ENCODE peak calls at places on chromosomes 1 and 21, in four cellular contexts. One of them, this sample, is unnamed.

GRCh38 chr1:229342902-229343587 is at the start of gene CCSAP:
- DNase-seq in psoas muscle: peak
- DNase-seq in BJ: no peak
- DNase-seq in AG04450: no peak
- DNase-seq in this sample: no peak

GRCh38 chr1:3888301-3888700 is 11.8 kb downstream of the C1orf174 start:
- DNase-seq in AG04450: no peak
- DNase-seq in BJ: no peak
- DNase-seq in psoas muscle: peak
- DNase-seq in this sample: no peak

GRCh38 chr1:118991448-118991847 is 3.3 kb upstream of the TBX15 start:
- DNase-seq in BJ: no peak
- DNase-seq in psoas muscle: no peak
- DNase-seq in AG04450: no peak
- DNase-seq in this sample: no peak

GRCh38 chr1:30895382-30895941 is 13.1 kb downstream of the SDC3 start:
- DNase-seq in psoas muscle: no peak
- DNase-seq in AG04450: no peak
- DNase-seq in BJ: no peak
- DNase-seq in this sample: no peak

GRCh38 chr1:244112046-244112445 is 61.0 kb downstream of the ZBTB18 start:
- DNase-seq in AG04450: no peak
- DNase-seq in psoas muscle: no peak
- DNase-seq in BJ: no peak
- DNase-seq in this sample: no peak

GRCh38 chr1:155981266-155982088 is 3.1 kb upstream of the ARHGEF2 start:
- DNase-seq in BJ: no peak
- DNase-seq in psoas muscle: no peak
- DNase-seq in AG04450: peak
- DNase-seq in this sample: no peak

GRCh38 chr21:34521561-34521960 is 9.6 kb upstream of the KCNE1 start:
- DNase-seq in AG04450: no peak
- DNase-seq in psoas muscle: no peak
- DNase-seq in BJ: no peak
- DNase-seq in this sample: no peak

GRCh38 chr1:220300442-220301121 is 28.3 kb upstream of the RAB3GAP2 start:
- DNase-seq in AG04450: peak
- DNase-seq in BJ: peak
- DNase-seq in psoas muscle: peak
- DNase-seq in this sample: peak

GRCh38 chr1:202599669-202600431 is 110.4 kb downstream of the SYT2 start:
- DNase-seq in AG04450: peak
- DNase-seq in psoas muscle: peak
- DNase-seq in BJ: no peak
- DNase-seq in this sample: peak

GRCh38 chr1:184152502-184152901 is 101.0 kb downstream of the TSEN15 start:
- DNase-seq in BJ: no peak
- DNase-seq in psoas muscle: peak
- DNase-seq in AG04450: no peak
- DNase-seq in this sample: no peak

GRCh38 chr1:3896396-3897000 is 3.6 kb downstream of the C1orf174 start:
- DNase-seq in BJ: no peak
- DNase-seq in psoas muscle: peak
- DNase-seq in AG04450: no peak
- DNase-seq in this sample: no peak

GRCh38 chr1:8625981-8626898 is 191.2 kb downstream of the RERE start:
- DNase-seq in BJ: peak
- DNase-seq in AG04450: peak
- DNase-seq in psoas muscle: no peak
- DNase-seq in this sample: no peak

GRCh38 chr1:23424171-23424959 is at the start of gene TCEA3:
- DNase-seq in BJ: no peak
- DNase-seq in psoas muscle: peak
- DNase-seq in AG04450: no peak
- DNase-seq in this sample: no peak

GRCh38 chr21:32329776-32330175 is 31.1 kb downstream of the MRAP start:
- DNase-seq in AG04450: no peak
- DNase-seq in BJ: peak
- DNase-seq in psoas muscle: no peak
- DNase-seq in this sample: no peak

GRCh38 chr1:152189657-152190442 is 30.8 kb upstream of the RPTN start:
- DNase-seq in AG04450: no peak
- DNase-seq in psoas muscle: peak
- DNase-seq in BJ: no peak
- DNase-seq in this sample: peak

GRCh38 chr1:99808391-99809115 is 41.6 kb upstream of the AGL start:
- DNase-seq in AG04450: peak
- DNase-seq in BJ: peak
- DNase-seq in psoas muscle: no peak
- DNase-seq in this sample: peak

GRCh38 chr1:89051300-89051943 is 13.6 kb downstream of the GBP1 start:
- DNase-seq in psoas muscle: no peak
- DNase-seq in BJ: no peak
- DNase-seq in AG04450: no peak
- DNase-seq in this sample: no peak

GRCh38 chr21:14693997-14694396 is 147.9 kb upstream of the SAMSN1 start:
- DNase-seq in BJ: no peak
- DNase-seq in AG04450: no peak
- DNase-seq in psoas muscle: no peak
- DNase-seq in this sample: no peak

GRCh38 chr1:179793281-179793680 is 50.2 kb downstream of the FAM163A start:
- DNase-seq in psoas muscle: no peak
- DNase-seq in BJ: no peak
- DNase-seq in AG04450: no peak
- DNase-seq in this sample: no peak

GRCh38 chr1:179798213-179798863 is 55.2 kb downstream of the FAM163A start:
- DNase-seq in psoas muscle: no peak
- DNase-seq in BJ: no peak
- DNase-seq in AG04450: no peak
- DNase-seq in this sample: no peak

GRCh38 chr1:179794669-179795068 is 51.6 kb downstream of the FAM163A start:
- DNase-seq in BJ: no peak
- DNase-seq in psoas muscle: no peak
- DNase-seq in AG04450: no peak
- DNase-seq in this sample: no peak

GRCh38 chr1:179798864-179799516 is 55.9 kb downstream of the FAM163A start:
- DNase-seq in BJ: no peak
- DNase-seq in psoas muscle: no peak
- DNase-seq in AG04450: no peak
- DNase-seq in this sample: no peak

GRCh38 chr1:179794146-179794545 is 51.1 kb downstream of the FAM163A start:
- DNase-seq in psoas muscle: no peak
- DNase-seq in BJ: no peak
- DNase-seq in AG04450: no peak
- DNase-seq in this sample: no peak
- H3K4me3 ChIP-seq in psoas muscle: no peak
- H3K4me3 ChIP-seq in BJ: no peak
- H3K4me3 ChIP-seq in AG04450: no peak
- H3K4me3 ChIP-seq in this sample: no peak

DNA sequence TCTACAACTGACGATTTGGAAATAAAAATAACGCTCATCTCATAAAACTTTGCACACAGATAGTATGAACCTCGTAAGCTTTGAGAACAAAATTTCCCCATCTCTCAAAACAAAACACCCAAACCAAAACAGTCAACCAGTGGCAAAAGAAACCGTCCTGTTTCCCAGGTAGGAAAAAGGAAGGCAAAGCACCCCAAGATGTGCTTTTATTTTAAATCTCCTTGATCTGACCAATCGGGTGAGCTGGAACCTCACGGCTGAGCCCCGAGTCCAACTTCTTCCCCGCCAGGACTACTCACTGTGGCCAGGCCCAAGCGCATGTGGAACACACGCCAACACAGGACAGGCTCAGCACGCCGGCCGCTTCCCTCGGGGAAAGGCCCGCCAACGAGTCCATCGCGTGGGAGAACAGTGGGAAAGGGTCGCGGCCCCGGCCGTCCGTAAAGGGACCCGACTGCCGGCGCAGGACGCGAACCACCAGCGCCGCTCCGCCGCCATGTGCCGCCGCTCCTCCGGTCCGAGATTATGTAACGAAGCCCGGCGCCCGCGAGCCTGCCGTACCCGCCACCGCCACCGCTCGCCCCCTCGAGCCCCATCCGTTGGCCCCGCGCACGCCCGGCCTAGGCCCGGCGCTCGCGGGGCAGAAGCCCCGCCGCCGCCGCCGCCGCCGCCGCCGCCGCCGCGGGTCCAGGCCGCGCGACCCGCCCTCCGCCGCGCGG is 759 bp downstream of the AHCTF1 start:
- DNase-seq in BJ: no peak
- DNase-seq in AG04450: no peak
- DNase-seq in psoas muscle: peak
- DNase-seq in this sample: no peak
- TF ChIP-seq CTCF in BJ: no peak
- TF ChIP-seq CTCF in AG04450: no peak
- TF ChIP-seq CTCF in psoas muscle: no peak
- TF ChIP-seq CTCF in this sample: no peak

GRCh38 chr1:240649733-240650700 is 38.1 kb upstream of the GREM2 start:
- DNase-seq in BJ: no peak
- DNase-seq in psoas muscle: no peak
- DNase-seq in AG04450: no peak
- DNase-seq in this sample: no peak
- H3K4me3 ChIP-seq in BJ: no peak
- H3K4me3 ChIP-seq in psoas muscle: no peak
- H3K4me3 ChIP-seq in AG04450: no peak
- H3K4me3 ChIP-seq in this sample: no peak

DNA sequence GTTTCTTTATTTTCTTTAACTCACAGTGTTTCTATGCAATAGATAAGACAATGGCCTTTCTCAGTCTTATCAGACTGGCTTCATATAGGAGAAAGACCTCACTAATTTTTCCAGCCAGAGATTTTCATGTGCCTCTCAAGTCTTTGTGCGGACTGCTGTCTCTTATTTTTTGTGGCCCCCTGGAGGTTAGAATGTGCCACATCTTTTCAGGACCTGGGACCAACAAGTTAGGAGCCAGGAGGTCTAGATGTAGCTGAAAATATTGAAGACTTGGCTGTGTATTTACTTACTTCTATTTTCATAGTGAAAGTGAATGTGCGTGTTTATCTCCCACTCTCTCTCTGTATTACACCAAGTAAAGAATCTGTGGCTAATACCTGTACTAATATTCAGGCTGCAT is 42.1 kb upstream of the CFHR3 start:
- DNase-seq in AG04450: no peak
- DNase-seq in psoas muscle: no peak
- DNase-seq in BJ: no peak
- DNase-seq in this sample: no peak
- TF ChIP-seq CTCF in AG04450: peak
- TF ChIP-seq CTCF in psoas muscle: no peak
- TF ChIP-seq CTCF in BJ: peak
- TF ChIP-seq CTCF in this sample: peak

GRCh38 chr1:167330601-167331293 is 110.1 kb downstream of the POU2F1 start:
- DNase-seq in BJ: no peak
- DNase-seq in psoas muscle: no peak
- DNase-seq in AG04450: no peak
- DNase-seq in this sample: no peak
- H3K4me3 ChIP-seq in BJ: no peak
- H3K4me3 ChIP-seq in psoas muscle: no peak
- H3K4me3 ChIP-seq in AG04450: no peak
- H3K4me3 ChIP-seq in this sample: no peak

GRCh38 chr1:14524816-14525215 is 73.7 kb upstream of the KAZN start:
- DNase-seq in AG04450: no peak
- DNase-seq in psoas muscle: no peak
- DNase-seq in BJ: no peak
- DNase-seq in this sample: no peak
- TF ChIP-seq CTCF in AG04450: no peak
- TF ChIP-seq CTCF in psoas muscle: no peak
- TF ChIP-seq CTCF in BJ: no peak
- TF ChIP-seq CTCF in this sample: no peak

GRCh38 chr21:37264808-37265207 is 2.3 kb downstream of the VPS26C start:
- DNase-seq in psoas muscle: no peak
- DNase-seq in AG04450: no peak
- DNase-seq in BJ: no peak
- DNase-seq in this sample: no peak
- H3K4me3 ChIP-seq in psoas muscle: no peak
- H3K4me3 ChIP-seq in AG04450: no peak
- H3K4me3 ChIP-seq in BJ: no peak
- H3K4me3 ChIP-seq in this sample: no peak

This sample was measured in LNCaP clone FGC.